ENCODE peak calls at places on chromosome 17, in eight cellular contexts. A, D, Z, F, P, Y, T and Q are unnamed samples.

GRCh38 chr17:50137050-50137449 is 7.1 kb upstream of the SAMD14 start:
- DNase-seq in Y (no peak), D (no peak), Z (no peak), T (no peak), A (no peak), F (no peak), P (no peak), Q (no peak)

GRCh38 chr17:29103341-29103740 is 60.4 kb downstream of the PIPOX start:
- DNase-seq in P (no peak), A (no peak), Y (no peak), T (no peak), Z (no peak), D (no peak), F (no peak), Q (no peak)

GRCh38 chr17:47232465-47232864 is 21.2 kb upstream of the ITGB3 start:
- DNase-seq in F (no peak), Y (no peak), Z (no peak), T (no peak), A (no peak), P (no peak), D (no peak), Q (no peak)

GRCh38 chr17:66185842-66186241 is 6.1 kb downstream of the CEP112 start:
- DNase-seq in P (no peak), F (no peak), Y (no peak), A (no peak), T (no peak), Z (no peak), D (no peak), Q (no peak)

GRCh38 chr17:19978206-19978802 is 676 bp upstream of the AKAP10 start:
- DNase-seq in A (peak), T (no peak), P (no peak), Y (no peak), D (no peak), F (peak), Z (no peak), Q (no peak)

GRCh38 chr17:29250666-29251065 is 4.0 kb downstream of the CRYBA1 start:
- DNase-seq in F (no peak), D (no peak), T (no peak), A (no peak), Z (no peak), Y (no peak), P (no peak), Q (no peak)

GRCh38 chr17:58936295-58936694 is 170.4 kb downstream of the TRIM37 start:
- DNase-seq in A (no peak), Z (no peak), P (no peak), Y (no peak), T (no peak), F (no peak), D (no peak), Q (no peak)

GRCh38 chr17:41781404-41782110 is 5.0 kb downstream of the JUP start:
- DNase-seq in A (no peak), P (no peak), F (no peak), T (no peak), Z (no peak), Y (no peak), D (no peak), Q (no peak)

GRCh38 chr17:81285179-81285878 is 9.8 kb downstream of the SLC38A10 start:
- DNase-seq in P (no peak), D (peak), A (peak), F (peak), Y (no peak), T (peak), Z (no peak), Q (no peak)

GRCh38 chr17:77822302-77823030 is 136.0 kb upstream of the TNRC6C start:
- DNase-seq in F (no peak), D (no peak), Z (no peak), Y (no peak), T (no peak), P (no peak), A (no peak), Q (no peak)

GRCh38 chr17:9768381-9768934 is 22.9 kb downstream of the DHRS7C start:
- DNase-seq in T (no peak), A (no peak), F (peak), P (peak), Z (no peak), Y (peak), D (no peak), Q (no peak)

GRCh38 chr17:8320262-8320661 is 10.2 kb downstream of the ARHGEF15 start:
- DNase-seq in Y (no peak), A (no peak), P (no peak), F (no peak), T (no peak), D (no peak), Z (no peak), Q (no peak)

GRCh38 chr17:60305141-60305540 is 86.8 kb downstream of the USP32 start:
- DNase-seq in Y (no peak), F (peak), T (peak), A (peak), P (no peak), D (no peak), Z (no peak), Q (no peak)

GRCh38 chr17:80118601-80119270 is 17.4 kb downstream of the GAA start:
- DNase-seq in Z (no peak), D (no peak), P (no peak), F (no peak), Y (no peak), A (no peak), T (no peak), Q (no peak)

GRCh38 chr17:78348055-78348745 is 11.7 kb downstream of the SOCS3 start:
- DNase-seq in A (no peak), Y (no peak), Z (no peak), F (no peak), D (no peak), P (no peak), T (no peak), Q (no peak)

GRCh38 chr17:70041061-70041460 is 34.0 kb upstream of the KCNJ16 start:
- DNase-seq in A (no peak), D (no peak), T (no peak), Y (no peak), P (no peak), F (no peak), Z (no peak), Q (no peak)

GRCh38 chr17:57970706-57971105 is 15.5 kb upstream of the CUEDC1 start:
- DNase-seq in Z (no peak), Y (no peak), T (no peak), D (no peak), F (no peak), P (no peak), A (no peak), Q (no peak)

GRCh38 chr17:49388290-49388640 is 26.2 kb upstream of the ZNF652 start:
- DNase-seq in P (no peak), Z (no peak), D (peak), F (peak), Y (no peak), T (no peak), A (no peak), Q (no peak)